ENCODE peak calls at places on chromosomes 11 and 22, in four cellular contexts. One of them, this sample, is unnamed.

GRCh38 chr22:23193420-23193819 is 13.1 kb downstream of the BCR start:
- DNase-seq in left ventricle myocardium superior: no peak
- DNase-seq in H7: no peak
- DNase-seq in activated CD4-positive, alpha-beta memory T cell treated with anti-CD3 and anti-CD28 coated beads for 36 hours: no peak
- DNase-seq in this sample: no peak

GRCh38 chr11:2445107-2445947 is 519 bp downstream of the KCNQ1 start:
- DNase-seq in activated CD4-positive, alpha-beta memory T cell treated with anti-CD3 and anti-CD28 coated beads for 36 hours: peak
- DNase-seq in left ventricle myocardium superior: no peak
- DNase-seq in H7: peak
- DNase-seq in this sample: no peak

GRCh38 chr11:64566042-64566914 is 24.7 kb upstream of the SLC22A12 start:
- DNase-seq in left ventricle myocardium superior: peak
- DNase-seq in H7: peak
- DNase-seq in activated CD4-positive, alpha-beta memory T cell treated with anti-CD3 and anti-CD28 coated beads for 36 hours: peak
- DNase-seq in this sample: no peak

GRCh38 chr11:64317325-64317960 is at the start of gene TRMT112:
- DNase-seq in H7: peak
- DNase-seq in left ventricle myocardium superior: peak
- DNase-seq in activated CD4-positive, alpha-beta memory T cell treated with anti-CD3 and anti-CD28 coated beads for 36 hours: peak
- DNase-seq in this sample: peak

GRCh38 chr22:37019309-37020191 is at the start of the genes MPST and TST:
- DNase-seq in activated CD4-positive, alpha-beta memory T cell treated with anti-CD3 and anti-CD28 coated beads for 36 hours: peak
- DNase-seq in left ventricle myocardium superior: peak
- DNase-seq in H7: peak
- DNase-seq in this sample: peak

GRCh38 chr11:4636962-4637661 is at the start of gene OR51D1:
- DNase-seq in H7: peak
- DNase-seq in left ventricle myocardium superior: peak
- DNase-seq in activated CD4-positive, alpha-beta memory T cell treated with anti-CD3 and anti-CD28 coated beads for 36 hours: peak
- DNase-seq in this sample: peak

GRCh38 chr11:16876840-16877239 is 137.4 kb downstream of the PLEKHA7 start:
- DNase-seq in left ventricle myocardium superior: no peak
- DNase-seq in H7: no peak
- DNase-seq in activated CD4-positive, alpha-beta memory T cell treated with anti-CD3 and anti-CD28 coated beads for 36 hours: no peak
- DNase-seq in this sample: no peak

GRCh38 chr22:39283312-39284141 is 35.9 kb downstream of the RPL3 start:
- DNase-seq in left ventricle myocardium superior: peak
- DNase-seq in H7: no peak
- DNase-seq in activated CD4-positive, alpha-beta memory T cell treated with anti-CD3 and anti-CD28 coated beads for 36 hours: no peak
- DNase-seq in this sample: peak

GRCh38 chr11:130068986-130069683 is 559 bp upstream of the APLP2 start:
- DNase-seq in H7: peak
- DNase-seq in left ventricle myocardium superior: peak
- DNase-seq in activated CD4-positive, alpha-beta memory T cell treated with anti-CD3 and anti-CD28 coated beads for 36 hours: peak
- DNase-seq in this sample: peak

GRCh38 chr11:3942956-3943497 is 87.6 kb downstream of the STIM1 start:
- DNase-seq in left ventricle myocardium superior: no peak
- DNase-seq in H7: no peak
- DNase-seq in activated CD4-positive, alpha-beta memory T cell treated with anti-CD3 and anti-CD28 coated beads for 36 hours: no peak
- DNase-seq in this sample: no peak

GRCh38 chr22:24990344-24990905 is 37.9 kb downstream of the KIAA1671 start:
- DNase-seq in activated CD4-positive, alpha-beta memory T cell treated with anti-CD3 and anti-CD28 coated beads for 36 hours: no peak
- DNase-seq in left ventricle myocardium superior: no peak
- DNase-seq in H7: peak
- DNase-seq in this sample: no peak

GRCh38 chr22:30602049-30602448 is 4.9 kb upstream of the TCN2 start:
- DNase-seq in left ventricle myocardium superior: no peak
- DNase-seq in H7: no peak
- DNase-seq in activated CD4-positive, alpha-beta memory T cell treated with anti-CD3 and anti-CD28 coated beads for 36 hours: peak
- DNase-seq in this sample: no peak

GRCh38 chr11:43933608-43934358 is 8.7 kb upstream of the C11orf96 start:
- DNase-seq in left ventricle myocardium superior: no peak
- DNase-seq in activated CD4-positive, alpha-beta memory T cell treated with anti-CD3 and anti-CD28 coated beads for 36 hours: no peak
- DNase-seq in H7: peak
- DNase-seq in this sample: peak

GRCh38 chr11:64381350-64381749 is 22.4 kb downstream of the RPS6KA4 start:
- DNase-seq in left ventricle myocardium superior: no peak
- DNase-seq in H7: peak
- DNase-seq in activated CD4-positive, alpha-beta memory T cell treated with anti-CD3 and anti-CD28 coated beads for 36 hours: no peak
- DNase-seq in this sample: no peak